ENCODE peak calls at places on chromosomes 13 and 19, in ten cellular contexts. X is activated CD4-positive, alpha-beta T cell treated with anti-CD3 and anti-CD28 coated beads, Interleukin-2, amount 50 U/mL, for 24 hours; P is activated T-cell treated with anti-CD3 and anti-CD28 coated beads for 1 hour; A is AG04449; U is stimulated activated naive CD8-positive, alpha-beta T cell treated with anti-CD3 and anti-CD28 coated beads, Interleukin-15, amount 100 ng/mL, for 72 hours; F is adrenal gland; B is GM10248; J is spleen; W is cardiac muscle cell; Q is EH. V is an unnamed sample.
A peak's percentile ranks its signal among the peaks of the same experiment; 100 is the strongest.

GRCh38 chr13:113815151-113816058 is 48.5 kb downstream of the GAS6 start:
- DNase-seq in B (no peak), F (no peak), X (peak; percentile 8), P (no peak), Q (no peak), A (no peak), W (no peak), J (peak; percentile 84), U (peak; percentile 39), V (no peak)

GRCh38 chr13:42533336-42533591 is 40.7 kb upstream of the TNFSF11 start:
- DNase-seq in X (no peak), F (no peak), W (no peak), P (no peak), B (no peak), Q (no peak), U (no peak), J (no peak), A (no peak), V (no peak)

GRCh38 chr13:51895906-51896888 is 34.4 kb downstream of the CCDC70 start:
- DNase-seq in J (peak; percentile 81), X (no peak), B (peak; percentile 69), W (peak; percentile 69), F (peak; percentile 80), P (no peak), A (peak; percentile 21), Q (peak; percentile 60), U (peak; percentile 36), V (no peak)

GRCh38 chr13:36193151-36193855 is 21.1 kb downstream of the SOHLH2 start:
- DNase-seq in F (no peak), Q (peak; percentile 75), A (no peak), J (no peak), W (no peak), P (no peak), U (no peak), X (no peak), B (no peak), V (no peak)

GRCh38 chr19:681029-681626 is 4.9 kb downstream of the FSTL3 start:
- DNase-seq in F (no peak), P (no peak), Q (no peak), A (no peak), J (peak; percentile 93), B (peak; percentile 94), U (no peak), W (no peak), X (no peak), V (peak; percentile 46)

GRCh38 chr19:1503925-1504430 is 8.8 kb downstream of the ADAMTSL5 start:
- DNase-seq in F (no peak), U (no peak), J (no peak), A (no peak), Q (no peak), W (no peak), B (no peak), P (no peak), X (no peak), V (no peak)

GRCh38 chr13:52383362-52383761 is 22.6 kb downstream of the THSD1 start:
- DNase-seq in A (no peak), U (no peak), P (no peak), W (no peak), J (no peak), X (no peak), B (no peak), F (no peak), Q (no peak), V (no peak)

GRCh38 chr13:80716610-80717081 is 375.7 kb upstream of the SPRY2 start:
- DNase-seq in W (peak; percentile 45), Q (no peak), X (no peak), F (peak; percentile 46), P (no peak), U (no peak), B (no peak), J (peak; percentile 29), A (no peak), V (no peak)

GRCh38 chr13:101520672-101521071 is 68.2 kb downstream of the ITGBL1 start:
- DNase-seq in Q (peak; percentile 88), P (no peak), U (peak; percentile 6), A (no peak), B (no peak), J (no peak), W (no peak), X (no peak), F (no peak), V (no peak)

GRCh38 chr13:38902551-38902950 is 88.1 kb downstream of the STOML3 start:
- DNase-seq in U (no peak), B (no peak), F (no peak), Q (no peak), A (no peak), W (no peak), X (no peak), P (no peak), J (no peak), V (no peak)

GRCh38 chr13:98853791-98854191 is 101.3 kb upstream of the SLC15A1 start:
- DNase-seq in X (no peak), Q (peak; percentile 66), U (peak; percentile 75), B (peak; percentile 56), P (no peak), F (no peak), J (no peak), W (no peak), A (peak; percentile 57), V (no peak)